ENCODE peak calls at places on chromosomes 13 and 19, in five cellular contexts. One of them, this sample, is unnamed.

GRCh38 chr19:2846180-2846935 is 5.1 kb downstream of the ZNF555 start:
- DNase-seq in stimulated activated CD4-positive, alpha-beta T cell treated with anti-CD3 and anti-CD28 coated beads, TNF-alpha, amount 100 ng/mL, for 24 hours: no peak
- DNase-seq in ACHN: no peak
- DNase-seq in kidney: no peak
- DNase-seq in activated T-cell treated with anti-CD3 and anti-CD28 coated beads for 1 hour: no peak
- DNase-seq in this sample: no peak

GRCh38 chr19:38727868-38728660 is 16.2 kb downstream of the CAPN12 start:
- DNase-seq in stimulated activated CD4-positive, alpha-beta T cell treated with anti-CD3 and anti-CD28 coated beads, TNF-alpha, amount 100 ng/mL, for 24 hours: no peak
- DNase-seq in ACHN: no peak
- DNase-seq in kidney: peak; percentile 87
- DNase-seq in activated T-cell treated with anti-CD3 and anti-CD28 coated beads for 1 hour: no peak
- DNase-seq in this sample: no peak

GRCh38 chr19:13633109-13633508 is 126.8 kb upstream of the CACNA1A start:
- DNase-seq in stimulated activated CD4-positive, alpha-beta T cell treated with anti-CD3 and anti-CD28 coated beads, TNF-alpha, amount 100 ng/mL, for 24 hours: no peak
- DNase-seq in ACHN: peak; percentile 35
- DNase-seq in kidney: no peak
- DNase-seq in activated T-cell treated with anti-CD3 and anti-CD28 coated beads for 1 hour: no peak
- DNase-seq in this sample: no peak

GRCh38 chr19:6464070-6464873 is at the start of gene CRB3:
- DNase-seq in stimulated activated CD4-positive, alpha-beta T cell treated with anti-CD3 and anti-CD28 coated beads, TNF-alpha, amount 100 ng/mL, for 24 hours: no peak
- DNase-seq in ACHN: peak; percentile 62
- DNase-seq in kidney: peak; percentile 96
- DNase-seq in activated T-cell treated with anti-CD3 and anti-CD28 coated beads for 1 hour: peak; percentile 48
- DNase-seq in this sample: no peak

GRCh38 chr19:18558202-18558555 is 509 bp downstream of the KXD1 start:
- DNase-seq in stimulated activated CD4-positive, alpha-beta T cell treated with anti-CD3 and anti-CD28 coated beads, TNF-alpha, amount 100 ng/mL, for 24 hours: no peak
- DNase-seq in ACHN: no peak
- DNase-seq in kidney: no peak
- DNase-seq in activated T-cell treated with anti-CD3 and anti-CD28 coated beads for 1 hour: no peak
- DNase-seq in this sample: no peak

GRCh38 chr13:41595298-41595697 is 137.9 kb downstream of the RGCC start:
- DNase-seq in stimulated activated CD4-positive, alpha-beta T cell treated with anti-CD3 and anti-CD28 coated beads, TNF-alpha, amount 100 ng/mL, for 24 hours: no peak
- DNase-seq in ACHN: no peak
- DNase-seq in kidney: no peak
- DNase-seq in activated T-cell treated with anti-CD3 and anti-CD28 coated beads for 1 hour: no peak
- DNase-seq in this sample: no peak

GRCh38 chr13:99150575-99151370 is 49.9 kb upstream of the UBAC2 start:
- DNase-seq in stimulated activated CD4-positive, alpha-beta T cell treated with anti-CD3 and anti-CD28 coated beads, TNF-alpha, amount 100 ng/mL, for 24 hours: no peak
- DNase-seq in ACHN: no peak
- DNase-seq in kidney: no peak
- DNase-seq in activated T-cell treated with anti-CD3 and anti-CD28 coated beads for 1 hour: no peak
- DNase-seq in this sample: no peak

GRCh38 chr13:80979035-80979641 is 638.2 kb upstream of the SPRY2 start:
- DNase-seq in stimulated activated CD4-positive, alpha-beta T cell treated with anti-CD3 and anti-CD28 coated beads, TNF-alpha, amount 100 ng/mL, for 24 hours: peak; percentile 16
- DNase-seq in ACHN: peak; percentile 62
- DNase-seq in kidney: no peak
- DNase-seq in activated T-cell treated with anti-CD3 and anti-CD28 coated beads for 1 hour: no peak
- DNase-seq in this sample: peak; percentile 82

This sample was measured in RKO.